ENCODE peak calls at places on chromosomes 4 and X, in eight cellular contexts. F, X, K, O, H, T, I and U are unnamed samples.

GRCh38 chrX:23634181-23634580 is 33.1 kb upstream of the PRDX4 start:
- DNase-seq in F (peak; percentile 6), X (no peak), K (no peak), O (peak; percentile 1), H (no peak), T (no peak), I (no peak), U (no peak)

GRCh38 chr4:22338806-22339205 is 177.1 kb downstream of the ADGRA3 start:
- DNase-seq in F (no peak), X (no peak), K (no peak), O (no peak), H (no peak), T (no peak), I (no peak), U (no peak)

GRCh38 chr4:65399131-65399530 is 271.2 kb downstream of the EPHA5 start:
- DNase-seq in F (no peak), X (no peak), K (no peak), O (peak; percentile 13), H (no peak), T (no peak), I (no peak), U (no peak)

GRCh38 chr4:72152731-72153130 is 120.9 kb downstream of the NPFFR2 start:
- DNase-seq in F (no peak), X (no peak), K (no peak), O (no peak), H (no peak), T (no peak), I (no peak), U (no peak)

GRCh38 chr4:168888715-168889215 is 121.3 kb downstream of the CBR4 start:
- DNase-seq in F (no peak), X (no peak), K (no peak), O (no peak), H (no peak), T (no peak), I (no peak), U (no peak)

GRCh38 chr4:112708772-112709171 is 71.8 kb downstream of the LARP7 start:
- DNase-seq in F (no peak), X (no peak), K (no peak), O (no peak), H (no peak), T (no peak), I (no peak), U (no peak)

GRCh38 chrX:110851780-110852179 is 56.2 kb upstream of the CHRDL1 start:
- DNase-seq in F (peak; percentile 6), X (no peak), K (no peak), O (no peak), H (no peak), T (no peak), I (no peak), U (no peak)

GRCh38 chr4:159048166-159048886 is 54.6 kb upstream of the RAPGEF2 start:
- DNase-seq in F (peak; percentile 39), X (no peak), K (peak; percentile 35), O (peak; percentile 18), H (peak; percentile 81), T (peak; percentile 10), I (no peak), U (peak; percentile 34)

GRCh38 chr4:27327421-27328181 is 467.0 kb downstream of the STIM2 start:
- DNase-seq in F (no peak), X (no peak), K (no peak), O (no peak), H (no peak), T (no peak), I (no peak), U (no peak)

GRCh38 chr4:76779740-76780459 is 118.0 kb downstream of the SOWAHB start:
- DNase-seq in F (no peak), X (no peak), K (no peak), O (no peak), H (no peak), T (no peak), I (no peak), U (no peak)

GRCh38 chrX:7263961-7264360 is 116.0 kb upstream of the PUDP start:
- DNase-seq in F (no peak), X (no peak), K (no peak), O (no peak), H (no peak), T (no peak), I (no peak), U (no peak)

GRCh38 chr4:24471623-24472510 is 112.5 kb downstream of the DHX15 start:
- DNase-seq in F (peak; percentile 20), X (no peak), K (peak; percentile 6), O (peak; percentile 24), H (no peak), T (peak; percentile 38), I (no peak), U (no peak)

GRCh38 chr4:165813606-165814005 is 59.4 kb upstream of the TLL1 start:
- DNase-seq in F (no peak), X (no peak), K (no peak), O (no peak), H (no peak), T (no peak), I (no peak), U (no peak)

GRCh38 chr4:108342325-108342986 is 173.7 kb upstream of the LEF1 start:
- DNase-seq in F (no peak), X (no peak), K (no peak), O (no peak), H (no peak), T (no peak), I (peak; percentile 33), U (no peak)

GRCh38 chrX:81708506-81708905 is 506.6 kb downstream of the SH3BGRL start:
- DNase-seq in F (no peak), X (no peak), K (no peak), O (no peak), H (no peak), T (no peak), I (no peak), U (no peak)